ENCODE peak calls at places on chromosomes 3 and 15, in nine cellular contexts. S is GM12891; F is NCI-H1694; A is A172; X is activated T-cell treated with anti-CD3 and anti-CD28 coated beads for 24 hours; P is AG08395; D is T1000; Y is activated gamma-delta T cell treated with anti-CD3 and anti-CD28 coated beads, Interleukin-2, amount 50 U/mL, for 16 hours; R is GDM1. U is an unnamed sample.

GRCh38 chr3:11603628-11604027 is 40.1 kb downstream of the VGLL4 start:
- DNase-seq in S (no peak), F (no peak), A (no peak), X (no peak), P (peak; percentile 54), D (no peak), Y (no peak), R (no peak), U (no peak)

GRCh38 chr15:57919754-57920153 is 145.8 kb downstream of the ALDH1A2 start:
- DNase-seq in S (no peak), F (no peak), A (no peak), X (no peak), P (no peak), D (no peak), Y (no peak), R (no peak), U (no peak)

GRCh38 chr15:67805871-67806538 is 19.3 kb upstream of the SKOR1 start:
- DNase-seq in S (no peak), F (no peak), A (no peak), X (no peak), P (no peak), D (no peak), Y (no peak), R (no peak), U (no peak)

GRCh38 chr3:122947621-122948202 is 79.9 kb downstream of the SEMA5B start:
- DNase-seq in S (no peak), F (no peak), A (no peak), X (no peak), P (no peak), D (no peak), Y (no peak), R (no peak), U (no peak)

GRCh38 chr15:63019539-63020109 is 22.9 kb upstream of the TPM1 start:
- DNase-seq in S (no peak), F (no peak), A (peak; percentile 90), X (no peak), P (no peak), D (peak; percentile 65), Y (no peak), R (no peak), U (peak; percentile 98)

GRCh38 chr3:187836848-187837770 is 91.8 kb upstream of the BCL6 start:
- DNase-seq in S (no peak), F (no peak), A (no peak), X (no peak), P (no peak), D (no peak), Y (no peak), R (no peak), U (no peak)

GRCh38 chr3:16841906-16842709 is 42.6 kb upstream of the PLCL2 start:
- DNase-seq in S (peak; percentile 14), F (peak; percentile 73), A (no peak), X (peak; percentile 57), P (no peak), D (no peak), Y (peak; percentile 53), R (no peak), U (no peak)

GRCh38 chr15:99275525-99276128 is 24.3 kb downstream of the LRRC28 start:
- DNase-seq in S (no peak), F (no peak), A (no peak), X (no peak), P (no peak), D (no peak), Y (no peak), R (no peak), U (no peak)

GRCh38 chr3:11668243-11669232 is 24.8 kb upstream of the VGLL4 start:
- DNase-seq in S (no peak), F (no peak), A (no peak), X (no peak), P (peak; percentile 34), D (no peak), Y (no peak), R (no peak), U (peak; percentile 68)

GRCh38 chr3:178289544-178290160 is 246.6 kb upstream of the KCNMB2 start:
- DNase-seq in S (no peak), F (no peak), A (no peak), X (no peak), P (peak; percentile 28), D (no peak), Y (no peak), R (no peak), U (no peak)

GRCh38 chr15:85558747-85559327 is 178.4 kb downstream of the AKAP13 start:
- DNase-seq in S (no peak), F (no peak), A (no peak), X (no peak), P (no peak), D (no peak), Y (no peak), R (no peak), U (no peak)

GRCh38 chr3:14814473-14814872 is 4.3 kb upstream of the FGD5 start:
- DNase-seq in S (no peak), F (no peak), A (no peak), X (no peak), P (no peak), D (no peak), Y (no peak), R (no peak), U (no peak)

GRCh38 chr15:74870496-74871213 is 2.5 kb downstream of the SCAMP2 start:
- DNase-seq in S (no peak), F (no peak), A (no peak), X (no peak), P (no peak), D (no peak), Y (no peak), R (no peak), U (peak; percentile 71)

GRCh38 chr15:33201376-33202189 is 7.1 kb upstream of the FMN1 start:
- DNase-seq in S (peak; percentile 30), F (no peak), A (peak; percentile 84), X (peak; percentile 48), P (peak; percentile 49), D (peak; percentile 19), Y (peak; percentile 42), R (peak; percentile 34), U (peak; percentile 80)

GRCh38 chr3:177776656-177777055 is 579.4 kb upstream of the TBL1XR1 start:
- DNase-seq in S (no peak), F (no peak), A (peak; percentile 53), X (no peak), P (peak; percentile 24), D (no peak), Y (no peak), R (no peak), U (peak; percentile 98)

GRCh38 chr3:192336286-192336685 is 391.1 kb downstream of the FGF12 start:
- DNase-seq in S (no peak), F (no peak), A (no peak), X (no peak), P (no peak), D (no peak), Y (no peak), R (no peak), U (no peak)

GRCh38 chr3:123104550-123104949 is 37.7 kb downstream of the PDIA5 start:
- DNase-seq in S (no peak), F (no peak), A (peak; percentile 86), X (no peak), P (peak; percentile 93), D (no peak), Y (no peak), R (no peak), U (peak; percentile 12)

GRCh38 chr3:113552851-113553250 is 20.5 kb downstream of the SIDT1 start:
- DNase-seq in S (no peak), F (no peak), A (no peak), X (no peak), P (no peak), D (no peak), Y (no peak), R (peak; percentile 41), U (no peak)